ENCODE peak calls at places on chromosomes 11 and 22, in five cellular contexts. One of them, this sample, is unnamed.

GRCh38 chr11:30133308-30133707 is 97.5 kb upstream of the FSHB start:
- DNase-seq in GM10248: no peak
- DNase-seq in neuronal stem cell: no peak
- DNase-seq in stimulated activated CD4-positive, alpha-beta T cell treated with anti-CD3 and anti-CD28 coated beads, Interleukin-1b, Interleukin-23, amount 100 ng/mL, for 24 hours: no peak
- DNase-seq in A549: no peak
- DNase-seq in this sample: no peak

GRCh38 chr22:47343611-47344010 is 581.2 kb downstream of the TBC1D22A start:
- DNase-seq in neuronal stem cell: no peak
- DNase-seq in GM10248: no peak
- DNase-seq in A549: no peak
- DNase-seq in stimulated activated CD4-positive, alpha-beta T cell treated with anti-CD3 and anti-CD28 coated beads, Interleukin-1b, Interleukin-23, amount 100 ng/mL, for 24 hours: no peak
- DNase-seq in this sample: no peak

GRCh38 chr11:46658259-46658658 is 40.9 kb downstream of the ATG13 start:
- DNase-seq in stimulated activated CD4-positive, alpha-beta T cell treated with anti-CD3 and anti-CD28 coated beads, Interleukin-1b, Interleukin-23, amount 100 ng/mL, for 24 hours: no peak
- DNase-seq in neuronal stem cell: no peak
- DNase-seq in A549: no peak
- DNase-seq in GM10248: no peak
- DNase-seq in this sample: no peak

GRCh38 chr11:44416776-44417175 is 106.8 kb upstream of the ALX4 start:
- DNase-seq in neuronal stem cell: no peak
- DNase-seq in A549: peak
- DNase-seq in GM10248: no peak
- DNase-seq in stimulated activated CD4-positive, alpha-beta T cell treated with anti-CD3 and anti-CD28 coated beads, Interleukin-1b, Interleukin-23, amount 100 ng/mL, for 24 hours: no peak
- DNase-seq in this sample: no peak

GRCh38 chr22:19598054-19598855 is 74.0 kb upstream of the CLDN5 start:
- DNase-seq in GM10248: no peak
- DNase-seq in A549: no peak
- DNase-seq in neuronal stem cell: no peak
- DNase-seq in stimulated activated CD4-positive, alpha-beta T cell treated with anti-CD3 and anti-CD28 coated beads, Interleukin-1b, Interleukin-23, amount 100 ng/mL, for 24 hours: no peak
- DNase-seq in this sample: no peak

GRCh38 chr11:28026634-28027290 is 81.2 kb downstream of the KIF18A start:
- DNase-seq in stimulated activated CD4-positive, alpha-beta T cell treated with anti-CD3 and anti-CD28 coated beads, Interleukin-1b, Interleukin-23, amount 100 ng/mL, for 24 hours: no peak
- DNase-seq in A549: no peak
- DNase-seq in neuronal stem cell: no peak
- DNase-seq in GM10248: no peak
- DNase-seq in this sample: no peak

GRCh38 chr22:47276219-47276843 is 513.9 kb downstream of the TBC1D22A start:
- DNase-seq in neuronal stem cell: no peak
- DNase-seq in GM10248: no peak
- DNase-seq in A549: no peak
- DNase-seq in stimulated activated CD4-positive, alpha-beta T cell treated with anti-CD3 and anti-CD28 coated beads, Interleukin-1b, Interleukin-23, amount 100 ng/mL, for 24 hours: no peak
- DNase-seq in this sample: no peak

GRCh38 chr11:126518130-126518995 is 162.9 kb downstream of the ST3GAL4 start:
- DNase-seq in A549: no peak
- DNase-seq in GM10248: no peak
- DNase-seq in stimulated activated CD4-positive, alpha-beta T cell treated with anti-CD3 and anti-CD28 coated beads, Interleukin-1b, Interleukin-23, amount 100 ng/mL, for 24 hours: no peak
- DNase-seq in neuronal stem cell: no peak
- DNase-seq in this sample: no peak

GRCh38 chr11:27201454-27202302 is 161.1 kb downstream of the BBOX1 start:
- DNase-seq in neuronal stem cell: no peak
- DNase-seq in stimulated activated CD4-positive, alpha-beta T cell treated with anti-CD3 and anti-CD28 coated beads, Interleukin-1b, Interleukin-23, amount 100 ng/mL, for 24 hours: no peak
- DNase-seq in A549: peak
- DNase-seq in GM10248: no peak
- DNase-seq in this sample: no peak

GRCh38 chr11:121012091-121012490 is 11.8 kb upstream of the TBCEL start:
- DNase-seq in GM10248: no peak
- DNase-seq in stimulated activated CD4-positive, alpha-beta T cell treated with anti-CD3 and anti-CD28 coated beads, Interleukin-1b, Interleukin-23, amount 100 ng/mL, for 24 hours: no peak
- DNase-seq in A549: no peak
- DNase-seq in neuronal stem cell: no peak
- DNase-seq in this sample: no peak

GRCh38 chr11:71249301-71249700 is 3.1 kb downstream of the SHANK2 start:
- DNase-seq in neuronal stem cell: no peak
- DNase-seq in A549: no peak
- DNase-seq in stimulated activated CD4-positive, alpha-beta T cell treated with anti-CD3 and anti-CD28 coated beads, Interleukin-1b, Interleukin-23, amount 100 ng/mL, for 24 hours: no peak
- DNase-seq in GM10248: no peak
- DNase-seq in this sample: no peak

GRCh38 chr11:44143987-44144909 is 48.8 kb downstream of the EXT2 start:
- DNase-seq in GM10248: no peak
- DNase-seq in A549: no peak
- DNase-seq in neuronal stem cell: no peak
- DNase-seq in stimulated activated CD4-positive, alpha-beta T cell treated with anti-CD3 and anti-CD28 coated beads, Interleukin-1b, Interleukin-23, amount 100 ng/mL, for 24 hours: no peak
- DNase-seq in this sample: no peak

GRCh38 chr11:76321820-76322524 is 59.0 kb downstream of the THAP12 start:
- DNase-seq in neuronal stem cell: no peak
- DNase-seq in GM10248: no peak
- DNase-seq in stimulated activated CD4-positive, alpha-beta T cell treated with anti-CD3 and anti-CD28 coated beads, Interleukin-1b, Interleukin-23, amount 100 ng/mL, for 24 hours: no peak
- DNase-seq in A549: no peak
- DNase-seq in this sample: no peak

GRCh38 chr11:7672960-7673723 is at the start of gene CYB5R2:
- DNase-seq in stimulated activated CD4-positive, alpha-beta T cell treated with anti-CD3 and anti-CD28 coated beads, Interleukin-1b, Interleukin-23, amount 100 ng/mL, for 24 hours: no peak
- DNase-seq in neuronal stem cell: peak
- DNase-seq in A549: peak
- DNase-seq in GM10248: peak
- DNase-seq in this sample: no peak

GRCh38 chr11:78551066-78551465 is 23.6 kb downstream of the NARS2 start:
- DNase-seq in A549: no peak
- DNase-seq in stimulated activated CD4-positive, alpha-beta T cell treated with anti-CD3 and anti-CD28 coated beads, Interleukin-1b, Interleukin-23, amount 100 ng/mL, for 24 hours: no peak
- DNase-seq in GM10248: no peak
- DNase-seq in neuronal stem cell: no peak
- DNase-seq in this sample: no peak

GRCh38 chr22:18031670-18032454 is 7.5 kb upstream of the MICAL3 start:
- DNase-seq in neuronal stem cell: no peak
- DNase-seq in A549: peak
- DNase-seq in GM10248: no peak
- DNase-seq in stimulated activated CD4-positive, alpha-beta T cell treated with anti-CD3 and anti-CD28 coated beads, Interleukin-1b, Interleukin-23, amount 100 ng/mL, for 24 hours: no peak
- DNase-seq in this sample: no peak

GRCh38 chr11:6568191-6568918 is 35.1 kb downstream of the RRP8 start:
- DNase-seq in stimulated activated CD4-positive, alpha-beta T cell treated with anti-CD3 and anti-CD28 coated beads, Interleukin-1b, Interleukin-23, amount 100 ng/mL, for 24 hours: no peak
- DNase-seq in A549: peak
- DNase-seq in neuronal stem cell: no peak
- DNase-seq in GM10248: no peak
- DNase-seq in this sample: peak

GRCh38 chr11:103610435-103610834 is 426.0 kb upstream of the DDI1 start:
- DNase-seq in stimulated activated CD4-positive, alpha-beta T cell treated with anti-CD3 and anti-CD28 coated beads, Interleukin-1b, Interleukin-23, amount 100 ng/mL, for 24 hours: no peak
- DNase-seq in neuronal stem cell: no peak
- DNase-seq in GM10248: no peak
- DNase-seq in A549: no peak
- DNase-seq in this sample: no peak

GRCh38 chr11:117851091-117851490 is 25.4 kb downstream of the FXYD6 start:
- DNase-seq in GM10248: no peak
- DNase-seq in stimulated activated CD4-positive, alpha-beta T cell treated with anti-CD3 and anti-CD28 coated beads, Interleukin-1b, Interleukin-23, amount 100 ng/mL, for 24 hours: no peak
- DNase-seq in neuronal stem cell: no peak
- DNase-seq in A549: no peak
- DNase-seq in this sample: no peak

This sample was measured in pons.